ENCODE peak calls at places on chromosomes 3 and 15, in four cellular contexts. X is body of pancreas, M is A549, U is uterus. Y is an unnamed sample.

GRCh38 chr3:195568630-195569029 is 15.1 kb downstream of the APOD start:
- DNase-seq in U (no peak), X (no peak), M (no peak), Y (no peak)

GRCh38 chr3:151226088-151226563 is 23.1 kb upstream of the GPR171 start:
- DNase-seq in M (peak), X (no peak), U (no peak), Y (no peak)

GRCh38 chr3:127184870-127185216 is 8.1 kb upstream of the PRR23E start:
- DNase-seq in X (no peak), M (no peak), U (no peak), Y (no peak)

GRCh38 chr3:18246336-18247060 is 178.6 kb downstream of the SATB1 start:
- DNase-seq in M (no peak), U (no peak), X (no peak), Y (no peak)

GRCh38 chr3:19147905-19148767 is at the start of gene KCNH8:
- DNase-seq in X (peak), U (no peak), M (no peak), Y (peak)

GRCh38 chr3:146466596-146466995 is 2.8 kb downstream of the PLSCR2 start:
- DNase-seq in U (no peak), X (no peak), M (no peak), Y (no peak)

GRCh38 chr3:194422188-194422587 is 23.1 kb upstream of the GP5 start:
- DNase-seq in U (no peak), X (no peak), M (no peak), Y (no peak)

GRCh38 chr15:48063411-48063985 is 57.3 kb upstream of the SLC24A5 start:
- DNase-seq in M (no peak), X (no peak), U (no peak), Y (no peak)

GRCh38 chr3:32818431-32819085 is 761 bp downstream of the TRIM71 start:
- DNase-seq in X (no peak), U (no peak), M (no peak), Y (no peak)

GRCh38 chr3:195150194-195151118 is 120.5 kb downstream of the XXYLT1 start:
- DNase-seq in X (peak), U (peak), M (no peak), Y (peak)

GRCh38 chr3:71728632-71729342 is 3.6 kb upstream of the EIF4E3 start:
- DNase-seq in U (no peak), X (no peak), M (peak), Y (no peak)

GRCh38 chr3:141769171-141769894 is 6.1 kb downstream of the GRK7 start:
- DNase-seq in M (no peak), X (no peak), U (no peak), Y (no peak)

GRCh38 chr3:3998140-3998977 is 199.1 kb downstream of the LRRN1 start:
- DNase-seq in U (no peak), M (peak), X (no peak), Y (peak)

GRCh38 chr3:182979719-182980191 is 583 bp downstream of the DCUN1D1 start:
- DNase-seq in U (peak), X (peak), M (peak), Y (peak)

GRCh38 chr3:123292321-123293310 is 90.9 kb downstream of the SEC22A start:
- DNase-seq in U (no peak), X (no peak), M (no peak), Y (no peak)

GRCh38 chr3:175914785-175915184 is 1055.7 kb downstream of the NAALADL2 start:
- DNase-seq in U (no peak), X (no peak), M (no peak), Y (no peak)

GRCh38 chr3:52517796-52518722 is 15.6 kb downstream of the NT5DC2 start:
- DNase-seq in X (no peak), M (no peak), U (no peak), Y (no peak)

GRCh38 chr3:52520141-52520667 is 13.5 kb downstream of the NT5DC2 start:
- DNase-seq in M (no peak), U (no peak), X (no peak), Y (no peak)

GRCh38 chr3:52520716-52521487 is 12.8 kb downstream of the NT5DC2 start:
- DNase-seq in M (no peak), U (no peak), X (no peak), Y (no peak)

GRCh38 chr3:52519445-52520140 is 14.1 kb downstream of the NT5DC2 start:
- DNase-seq in U (no peak), M (no peak), X (no peak), Y (no peak)

DNA sequence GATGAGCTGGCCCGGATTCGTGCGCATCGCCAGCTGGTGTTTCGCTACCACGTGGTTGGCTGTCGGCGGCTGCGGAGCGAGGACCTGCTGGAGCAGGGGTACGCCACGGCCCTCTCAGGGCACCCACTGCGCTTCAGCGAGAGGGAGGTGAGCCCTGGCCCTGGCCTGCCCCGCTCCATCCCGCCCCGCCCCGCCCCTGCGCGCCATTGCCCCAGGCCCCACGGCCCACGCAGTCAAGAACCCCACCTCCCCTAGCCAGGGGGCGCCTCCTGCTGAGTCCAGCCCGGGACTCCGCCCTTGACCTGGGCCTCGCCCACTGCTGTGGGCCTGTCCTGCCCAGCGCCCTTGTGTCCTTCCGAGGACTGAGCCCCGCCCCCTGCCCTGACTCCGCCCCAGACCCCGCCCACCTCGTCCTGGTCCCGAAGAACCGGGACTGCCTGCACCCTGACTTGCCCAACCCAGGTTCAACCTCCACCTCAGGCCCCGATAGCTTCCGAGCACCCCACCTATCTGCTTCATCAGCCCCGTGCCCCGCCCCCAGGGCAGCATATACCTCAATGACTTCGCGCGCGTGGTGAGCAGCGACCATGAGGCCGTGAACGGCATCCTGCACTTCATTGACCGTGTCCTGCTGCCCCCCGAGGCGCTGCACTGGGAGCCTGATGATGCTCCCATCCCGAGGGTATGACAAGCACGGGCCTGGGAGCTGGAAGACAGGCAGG is 14.8 kb downstream of the NT5DC2 start:
- DNase-seq in X (no peak), M (peak), U (peak), Y (no peak)
- H3K4me3 ChIP-seq in X (no peak), M (no peak), U (peak), Y (no peak)

GRCh38 chr15:84666373-84666772 is 8.4 kb upstream of the NMB start:
- DNase-seq in M (no peak), U (no peak), X (no peak), Y (no peak)
- H3K27ac ChIP-seq in M (no peak), U (no peak), X (no peak), Y (no peak)

DNA sequence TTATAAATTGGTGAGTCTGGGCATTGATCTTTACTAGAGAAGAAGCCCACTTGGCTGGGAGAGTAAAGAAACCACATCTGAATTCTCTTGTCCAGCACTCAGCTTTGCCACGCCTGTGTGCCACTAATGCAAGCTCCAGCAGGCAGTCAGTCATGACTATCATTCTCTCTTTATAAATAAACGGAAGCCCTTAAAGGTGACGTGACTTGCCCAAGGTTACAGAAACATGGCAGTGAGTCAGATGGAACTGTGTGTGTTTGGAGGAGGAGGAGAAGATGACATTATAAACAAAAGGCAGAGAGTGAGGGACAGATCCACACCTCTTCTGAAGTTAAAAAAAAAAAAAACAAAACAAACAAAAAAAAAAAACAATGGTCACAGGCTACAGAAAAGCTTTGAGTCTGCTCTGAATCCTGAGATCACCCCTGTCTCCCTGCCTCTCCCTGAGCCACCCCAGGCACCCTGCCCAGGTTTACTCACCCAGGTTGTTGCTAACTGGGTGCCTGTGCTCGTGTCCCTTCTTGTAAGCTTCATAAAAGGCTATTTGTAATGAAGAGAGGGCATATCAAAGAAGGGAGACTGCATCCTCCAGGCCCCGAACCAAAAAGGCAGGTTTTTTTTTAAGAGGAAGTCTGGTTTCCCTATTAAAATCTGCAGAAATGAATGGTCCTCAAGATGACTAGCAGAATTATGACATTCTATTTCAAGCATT is 119.7 kb upstream of the PHLDB2 start:
- DNase-seq in M (peak), U (peak), X (peak), Y (peak)
- TF ChIP-seq POLR2A in M (no peak), U (no peak), X (peak), Y (no peak)

DNA sequence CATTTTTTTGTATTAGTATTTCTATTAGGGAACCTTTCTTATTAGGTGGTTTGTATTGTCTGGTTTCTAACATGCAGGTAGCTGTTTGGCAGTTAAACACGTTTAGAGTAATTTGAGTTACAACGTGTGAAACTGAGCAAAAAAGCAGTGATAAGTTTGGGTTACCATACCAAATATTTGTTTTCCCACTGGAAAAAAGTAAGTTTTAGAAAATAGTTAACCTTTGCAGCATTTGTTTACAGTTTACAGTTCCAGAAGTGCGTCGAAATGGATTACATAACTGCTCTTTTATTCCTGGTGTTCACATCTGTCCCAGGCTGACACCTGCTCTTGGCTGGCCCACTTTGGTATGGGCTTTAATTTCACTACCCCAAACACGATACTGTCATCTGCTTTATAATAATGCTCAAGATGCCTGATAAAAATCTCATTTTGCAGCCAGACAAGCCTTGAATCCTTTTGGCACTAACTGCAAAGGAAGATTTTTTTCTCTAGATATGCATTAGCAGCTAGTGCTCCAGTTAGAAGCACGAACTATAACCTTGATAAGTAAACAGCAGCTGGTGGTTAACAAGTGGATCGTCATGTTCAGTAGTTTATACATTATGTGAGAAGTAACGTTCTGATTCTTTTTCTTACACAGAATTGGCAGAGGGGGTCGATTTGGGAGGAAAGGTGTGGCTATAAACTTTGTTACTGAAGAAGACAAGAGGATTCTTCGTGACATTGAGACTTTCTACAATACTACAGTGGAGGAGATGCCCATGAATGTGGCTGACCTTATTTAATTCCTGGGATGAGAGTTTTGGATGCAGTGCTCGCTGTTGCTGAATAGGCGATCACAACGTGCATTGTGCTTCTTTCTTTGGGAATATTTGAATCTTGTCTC is 5.3 kb downstream of the EIF4A2 start:
- DNase-seq in X (no peak), M (no peak), U (no peak), Y (no peak)
- H3K4me3 ChIP-seq in X (no peak), M (peak), U (no peak), Y (no peak)